ENCODE peak calls at places on chromosomes 11 and 22, in four cellular contexts. X is CD4-positive, CD25-positive, alpha-beta regulatory T cell; U is neuronal stem cell; P is neural progenitor cell. T is an unnamed sample.

GRCh38 chr11:99020324-99021225 is at the start of gene CNTN5:
- DNase-seq in U (peak; percentile 70), X (peak; percentile 1), P (peak; percentile 85), T (peak; percentile 35)

GRCh38 chr11:20458905-20459632 is 71.6 kb downstream of the PRMT3 start:
- DNase-seq in P (no peak), U (no peak), X (no peak), T (no peak)

GRCh38 chr11:1759151-1759850 is 4.4 kb downstream of the CTSD start:
- DNase-seq in U (no peak), X (no peak), P (no peak), T (no peak)

GRCh38 chr22:24994070-24994763 is 41.7 kb downstream of the KIAA1671 start:
- DNase-seq in X (peak; percentile 96), U (no peak), P (peak; percentile 31), T (no peak)

GRCh38 chr11:121063728-121064127 is 37.3 kb upstream of the TECTA start:
- DNase-seq in P (peak; percentile 16), X (peak; percentile 20), U (no peak), T (no peak)

GRCh38 chr11:112599265-112599664 is 338.6 kb upstream of the PLET1 start:
- DNase-seq in X (no peak), U (no peak), P (no peak), T (no peak)

GRCh38 chr22:20203142-20204099 is 52.6 kb upstream of the CCDC188 start:
- DNase-seq in X (no peak), U (peak; percentile 95), P (peak; percentile 89), T (peak; percentile 43)

GRCh38 chr11:76787911-76788596 is 4.9 kb downstream of the TSKU start:
- DNase-seq in X (no peak), P (no peak), U (no peak), T (no peak)

GRCh38 chr11:92302766-92303165 is 78.1 kb downstream of the FAT3 start:
- DNase-seq in U (no peak), X (no peak), P (no peak), T (no peak)

GRCh38 chr11:3217751-3218482 is 696 bp downstream of the MRGPRG start:
- DNase-seq in P (no peak), U (no peak), X (no peak), T (no peak)

GRCh38 chr11:70466154-70466553 is 67.8 kb downstream of the CTTN start:
- DNase-seq in X (no peak), P (no peak), U (no peak), T (no peak)

GRCh38 chr11:96197801-96198465 is 145.1 kb downstream of the MAML2 start:
- DNase-seq in P (no peak), X (no peak), U (no peak), T (no peak)

GRCh38 chr11:103967985-103968384 is 68.5 kb upstream of the DDI1 start:
- DNase-seq in U (no peak), P (no peak), X (no peak), T (no peak)

GRCh38 chr11:95230054-95231034 is 658 bp downstream of the SESN3 start:
- DNase-seq in X (peak; percentile 47), U (peak; percentile 21), P (peak; percentile 53), T (peak; percentile 30)

GRCh38 chr11:120216426-120217102 is 5.7 kb downstream of the OAF start:
- DNase-seq in X (no peak), U (no peak), P (no peak), T (no peak)

GRCh38 chr11:50169634-50170033 is 137.0 kb downstream of the OR4C45 start:
- DNase-seq in U (no peak), P (no peak), X (no peak), T (no peak)

GRCh38 chr11:107840120-107840479 is 18.5 kb downstream of the SLC35F2 start:
- DNase-seq in P (no peak), X (no peak), U (no peak), T (no peak)

DNA sequence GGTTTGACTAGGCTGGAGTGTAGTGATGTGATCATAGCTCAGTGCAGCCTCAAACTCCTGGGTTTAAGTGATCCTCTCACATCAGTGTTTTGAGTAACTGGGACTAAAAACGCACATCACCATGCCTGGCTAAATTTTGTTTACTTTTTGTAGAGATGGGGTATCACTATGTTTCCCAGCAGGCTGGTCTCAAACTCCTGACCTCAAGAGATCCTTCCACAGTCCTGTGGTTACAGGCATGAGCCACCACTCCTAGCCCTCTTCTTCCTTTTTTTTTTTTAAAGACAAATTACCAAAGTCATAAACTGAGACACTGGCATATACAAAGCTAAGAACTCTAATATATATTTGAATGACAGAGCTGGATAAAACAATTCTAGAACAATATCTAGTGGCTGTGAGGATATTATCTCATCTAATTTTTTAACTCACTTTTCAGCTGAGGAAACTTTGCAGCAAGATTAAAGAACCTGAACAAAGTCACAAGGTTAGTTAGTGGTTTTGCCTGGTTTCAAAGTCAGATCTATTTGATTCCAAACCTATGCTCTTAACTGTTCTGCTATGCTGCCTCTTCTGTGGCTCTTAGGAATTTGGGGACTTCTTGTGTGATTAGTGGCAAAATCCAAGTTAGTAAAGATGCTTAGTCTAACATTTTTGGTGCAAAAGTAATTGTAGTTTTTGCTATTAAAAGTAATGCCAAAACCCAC is 95.3 kb upstream of the RAG2 start:
- DNase-seq in X (no peak), P (no peak), U (no peak), T (no peak)
- H3K4me1 ChIP-seq in X (no peaks in the 10 kb centered on the region), P (peaks cover 13% of the 10 kb centered on the region), U (peaks cover 4% of the 10 kb centered on the region), T (no peaks in the 10 kb centered on the region)

GRCh38 chr11:130032931-130033330 is 30.3 kb upstream of the PRDM10 start:
- DNase-seq in X (no peak), U (no peak), P (no peak), T (no peak)
- H3K4me1 ChIP-seq in X (no peaks in the 10 kb centered on the region), U (peaks cover 14% of the 10 kb centered on the region), P (peaks cover 33% of the 10 kb centered on the region), T (no peaks in the 10 kb centered on the region)

DNA sequence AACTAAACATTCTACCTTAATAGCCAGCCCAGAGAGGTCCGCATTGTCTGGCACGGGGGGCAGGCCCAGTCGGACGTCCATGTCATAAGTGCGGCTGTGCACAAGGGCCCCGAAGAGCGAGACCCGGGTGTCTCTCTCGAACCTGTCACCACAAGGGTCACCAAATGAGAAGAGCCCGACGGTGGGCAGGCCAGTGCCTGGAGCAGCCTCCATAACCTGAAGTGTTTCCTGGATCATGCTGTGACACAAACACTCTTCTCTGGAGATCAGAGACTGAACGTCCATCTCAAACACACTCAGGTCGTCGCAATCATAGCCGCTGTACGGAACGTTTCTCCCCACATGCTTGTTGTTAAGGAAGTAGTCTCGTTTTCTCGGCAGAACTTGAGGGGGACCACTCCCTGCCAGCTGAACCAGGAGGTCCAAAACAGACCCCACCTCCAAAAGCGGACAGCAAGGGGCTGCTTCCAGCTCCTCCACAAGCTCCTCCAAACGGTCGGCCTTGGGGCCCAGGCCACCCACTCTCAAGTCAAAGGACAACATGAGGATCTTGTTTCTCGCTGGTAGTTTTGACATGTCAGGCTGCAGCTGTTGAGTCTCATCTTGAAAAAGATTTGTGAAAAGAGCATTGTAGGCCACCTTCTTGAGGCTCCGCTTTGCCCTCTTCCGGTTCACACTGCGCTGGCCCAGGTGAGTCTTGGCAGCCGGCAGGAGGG is 961 bp downstream of the TUBGCP6 start:
- DNase-seq in P (no peak), U (no peak), X (no peak), T (no peak)
- H3K4me1 ChIP-seq in P (peaks cover 13% of the 10 kb centered on the region), U (peaks cover 16% of the 10 kb centered on the region), X (peaks cover 65% of the 10 kb centered on the region), T (peaks cover 5% of the 10 kb centered on the region)

GRCh38 chr22:46096051-46096450 is 54.3 kb upstream of the PPARA start:
- DNase-seq in P (no peak), U (no peak), X (no peak), T (no peak)

GRCh38 chr22:46098525-46099475 is 51.5 kb upstream of the PPARA start:
- DNase-seq in U (no peak), X (no peak), P (no peak), T (no peak)

GRCh38 chr22:46097268-46097900 is 52.9 kb upstream of the PPARA start:
- DNase-seq in P (no peak), X (no peak), U (no peak), T (no peak)

GRCh38 chr22:46094676-46095075 is 55.6 kb upstream of the PPARA start:
- DNase-seq in P (no peak), X (no peak), U (no peak), T (no peak)

GRCh38 chr22:46096706-46097230 is 53.6 kb upstream of the PPARA start:
- DNase-seq in P (no peak), U (no peak), X (no peak), T (no peak)
- H3K4me1 ChIP-seq in P (no peaks in the 10 kb centered on the region), U (no peaks in the 10 kb centered on the region), X (no peaks in the 10 kb centered on the region), T (peaks cover 24% of the 10 kb centered on the region)

DNA sequence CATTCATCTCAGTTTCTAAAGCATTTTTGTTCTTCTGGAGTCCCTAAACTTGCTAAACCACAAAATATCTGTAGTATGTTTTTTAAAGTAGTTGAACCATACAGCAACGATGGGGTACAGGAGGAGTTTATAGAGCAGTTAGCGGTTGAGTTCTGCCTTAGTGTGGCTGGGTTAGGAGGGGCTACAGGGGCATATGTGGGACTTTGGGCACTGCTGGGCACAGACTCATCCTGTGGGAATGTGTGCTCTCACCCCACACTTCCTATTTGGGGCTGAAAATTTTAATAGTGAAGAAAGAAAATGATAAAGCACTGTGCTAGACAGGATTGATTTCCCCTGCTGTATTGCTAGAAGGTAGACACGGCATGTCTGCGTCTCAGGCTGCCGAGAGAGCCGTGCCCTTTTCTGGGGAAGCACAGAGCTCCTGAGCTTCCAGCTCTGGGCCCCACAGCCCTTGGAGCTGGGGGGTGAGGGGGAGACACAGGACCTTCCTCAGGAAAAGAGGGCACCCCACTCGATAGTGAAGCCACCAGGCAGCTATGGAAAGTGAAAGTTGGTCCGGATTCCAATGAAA is 81.3 kb upstream of the PPARA start:
- DNase-seq in P (no peak), X (no peak), U (no peak), T (no peak)
- H3K4me1 ChIP-seq in P (peaks cover 5% of the 10 kb centered on the region), X (peaks cover 24% of the 10 kb centered on the region), U (no peaks in the 10 kb centered on the region), T (peaks cover 3% of the 10 kb centered on the region)

GRCh38 chr22:35808377-35808776 is 90.7 kb downstream of the APOL5 start:
- DNase-seq in U (no peak), X (no peak), P (no peak), T (no peak)

GRCh38 chr22:35802885-35803284 is 85.2 kb downstream of the APOL5 start:
- DNase-seq in X (no peak), P (no peak), U (no peak), T (no peak)

GRCh38 chr22:35805466-35805865 is 87.8 kb downstream of the APOL5 start:
- DNase-seq in P (no peak), X (no peak), U (no peak), T (no peak)

GRCh38 chr22:35809816-35810215 is 92.1 kb downstream of the APOL5 start:
- DNase-seq in U (no peak), X (no peak), P (no peak), T (no peak)

DNA sequence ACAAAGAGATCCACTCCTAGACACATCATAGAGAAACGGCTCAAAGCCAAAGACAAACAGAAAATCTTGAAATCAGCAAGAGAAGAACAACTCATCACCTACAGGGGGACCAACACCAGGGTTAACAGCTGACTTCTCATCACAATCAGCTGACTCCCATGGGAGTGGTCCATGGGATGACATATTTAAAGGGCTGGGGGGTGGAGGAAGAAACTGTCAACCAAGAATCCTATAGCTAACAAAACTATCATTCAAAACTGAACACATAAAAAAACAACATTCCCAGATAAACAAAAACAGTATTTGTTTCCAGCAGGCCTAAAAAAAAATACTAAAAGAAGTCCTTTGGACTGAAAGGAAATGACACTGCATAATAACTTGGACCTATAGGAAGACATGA is 86.7 kb downstream of the APOL5 start:
- DNase-seq in U (no peak), P (no peak), X (no peak), T (no peak)
- H3K4me1 ChIP-seq in U (peaks cover 2% of the 10 kb centered on the region), P (peaks cover 10% of the 10 kb centered on the region), X (no peaks in the 10 kb centered on the region), T (peaks cover 14% of the 10 kb centered on the region)

DNA sequence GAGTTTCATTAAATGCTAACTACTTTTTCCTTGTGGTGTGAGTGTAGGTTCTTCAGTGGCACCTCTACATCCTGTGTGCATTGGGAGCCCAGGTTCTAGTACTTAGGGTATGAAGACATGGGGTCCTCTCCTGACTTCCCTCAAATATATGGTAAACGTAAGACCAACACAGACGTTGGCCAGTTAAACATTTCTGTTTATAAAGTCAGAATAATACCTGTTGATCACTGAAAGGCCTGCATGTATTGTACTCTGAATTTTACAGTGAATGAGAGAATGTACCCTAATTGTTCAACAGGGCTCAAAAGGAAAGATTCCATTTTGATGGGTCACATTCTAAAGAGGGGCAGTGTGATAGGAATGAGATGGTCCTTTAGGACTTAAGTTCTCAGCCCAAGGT is 3.2 kb downstream of the RPL27A start:
- DNase-seq in X (no peak), U (no peak), P (no peak), T (no peak)
- H3K4me1 ChIP-seq in X (peaks cover 44% of the 10 kb centered on the region), U (peaks cover 9% of the 10 kb centered on the region), P (peaks cover 30% of the 10 kb centered on the region), T (peaks cover 6% of the 10 kb centered on the region)

T was measured in lung.